ENCODE peak calls at places on chromosomes 2 and 18, in four cellular contexts. T, Y, E and Z are unnamed samples.
A peak's percentile ranks its signal among the peaks of the same experiment; 100 is the strongest.

GRCh38 chr2:157871415-157871814 is 4.7 kb downstream of the ACVR1 start:
- DNase-seq in T (no peak), Y (peak; percentile 21), E (no peak), Z (no peak)

GRCh38 chr2:29295843-29296242 is 180.6 kb downstream of the CLIP4 start:
- DNase-seq in T (no peak), Y (no peak), E (no peak), Z (no peak)

GRCh38 chr18:56702946-56703345 is 51.8 kb downstream of the WDR7 start:
- DNase-seq in T (no peak), Y (peak; percentile 24), E (no peak), Z (peak; percentile 3)

GRCh38 chr2:50039445-50039844 is 885.1 kb upstream of the FSHR start:
- DNase-seq in T (no peak), Y (no peak), E (no peak), Z (no peak)

GRCh38 chr2:215465246-215465645 is 29.4 kb upstream of the FN1 start:
- DNase-seq in T (no peak), Y (no peak), E (no peak), Z (no peak)

GRCh38 chr2:239917957-239918481 is 107.1 kb downstream of the NDUFA10 start:
- DNase-seq in T (no peak), Y (no peak), E (no peak), Z (no peak)

GRCh38 chr2:974054-974453 is 23.4 kb downstream of the SNTG2 start:
- DNase-seq in T (no peak), Y (no peak), E (no peak), Z (no peak)

GRCh38 chr2:109253216-109253615 is 124.2 kb downstream of the SH3RF3 start:
- DNase-seq in T (no peak), Y (no peak), E (no peak), Z (no peak)

GRCh38 chr2:200054681-200055468 is 99.5 kb downstream of the MAIP1 start:
- DNase-seq in T (peak; percentile 59), Y (peak; percentile 47), E (no peak), Z (peak; percentile 18)

GRCh38 chr2:187493877-187494568 is 46.0 kb upstream of the CALCRL start:
- DNase-seq in T (no peak), Y (no peak), E (no peak), Z (no peak)

DNA sequence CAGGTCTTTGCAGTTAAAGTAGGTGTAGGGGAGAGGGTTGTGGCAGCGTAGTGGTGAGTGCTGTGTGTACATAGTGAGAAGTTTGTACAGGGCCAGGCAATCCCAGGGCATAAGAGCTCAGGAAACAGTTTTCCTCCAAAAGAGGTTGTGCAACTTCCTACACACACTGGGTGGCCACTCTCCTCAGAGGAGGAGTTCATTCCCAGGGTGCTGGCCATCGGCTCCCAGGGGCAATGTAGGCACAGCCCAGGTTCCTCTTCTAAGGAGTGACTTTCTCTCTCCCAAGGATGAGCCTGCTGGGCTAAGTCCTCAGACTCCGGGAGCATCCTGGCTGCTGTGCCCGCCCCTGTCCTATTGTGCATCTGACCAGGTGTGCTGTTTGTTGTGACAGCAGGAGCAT is 3.0 kb downstream of the ACOXL start:
- DNase-seq in T (no peak), Y (no peak), E (no peak), Z (no peak)
- H3K4me3 ChIP-seq in T (no peak overlapping the region), Y (no peak overlapping the region), E (no peak overlapping the region), Z (no peak overlapping the region)

DNA sequence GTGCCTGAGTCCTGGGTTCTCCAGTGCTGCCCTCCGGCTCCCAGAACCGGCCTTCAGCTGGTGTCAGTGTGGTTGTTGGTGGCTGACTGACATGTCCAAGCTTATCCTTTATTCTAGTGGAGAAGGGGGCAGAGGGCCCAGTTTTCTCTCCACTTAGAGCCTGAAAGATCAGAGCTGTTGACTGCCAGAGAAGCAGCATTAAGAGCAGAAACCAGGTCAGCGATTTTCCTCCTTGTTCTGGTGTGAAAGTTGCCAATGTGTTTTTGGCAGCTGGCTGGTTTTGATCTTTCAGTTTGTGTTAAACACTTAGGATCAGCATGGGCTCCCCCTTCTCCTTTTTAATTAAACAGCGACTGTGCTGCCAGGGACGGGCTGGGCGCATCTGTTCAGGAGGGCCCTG is 100.9 kb downstream of the ASAP2 start:
- DNase-seq in T (no peak), Y (no peak), E (no peak), Z (no peak)
- H3K9ac ChIP-seq in T (no peak overlapping the region), Y (no peak overlapping the region), E (no peak overlapping the region), Z (no peak overlapping the region)

DNA sequence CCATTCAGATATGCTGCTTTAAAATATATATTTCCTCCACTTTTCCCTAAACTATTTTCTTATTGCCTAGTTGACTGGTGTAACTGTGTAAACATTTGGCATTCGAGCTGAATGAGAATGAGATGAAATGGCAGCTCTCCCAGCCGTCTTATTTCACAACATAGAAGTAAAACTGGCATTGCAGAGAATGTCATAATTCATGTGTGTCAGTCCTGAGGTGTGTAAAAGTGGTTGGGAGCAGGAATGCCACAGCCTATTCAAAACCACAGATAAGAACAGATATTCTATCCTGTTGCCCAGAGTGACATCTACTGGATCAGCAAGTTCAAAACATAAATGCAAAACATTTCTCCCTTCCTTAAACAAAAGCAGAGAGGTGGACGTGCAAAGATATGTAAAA is 565.5 kb upstream of the CHAC2 start:
- DNase-seq in T (no peak), Y (peak; percentile 25), E (no peak), Z (no peak)
- TF ChIP-seq SUZ12 in T (no peak), Y (no peak), E (no peak), Z (no peak)

GRCh38 chr2:107534926-107535325 is 291.8 kb upstream of the RGPD4 start:
- DNase-seq in T (no peak), Y (no peak), E (no peak), Z (no peak)

GRCh38 chr2:107525420-107525819 is 301.3 kb upstream of the RGPD4 start:
- DNase-seq in T (no peak), Y (no peak), E (no peak), Z (no peak)

GRCh38 chr2:107529146-107529545 is 297.5 kb upstream of the RGPD4 start:
- DNase-seq in T (no peak), Y (no peak), E (no peak), Z (no peak)
- H3K4me3 ChIP-seq in T (no peak overlapping the region), Y (no peak overlapping the region), E (no peak overlapping the region), Z (no peak overlapping the region)

GRCh38 chr2:128894896-128895295 is 576.2 kb upstream of the HS6ST1 start:
- DNase-seq in T (no peak), Y (no peak), E (no peak), Z (no peak)
- H3K9ac ChIP-seq in T (no peak overlapping the region), Y (no peak overlapping the region), E (no peak overlapping the region), Z (no peak overlapping the region)

DNA sequence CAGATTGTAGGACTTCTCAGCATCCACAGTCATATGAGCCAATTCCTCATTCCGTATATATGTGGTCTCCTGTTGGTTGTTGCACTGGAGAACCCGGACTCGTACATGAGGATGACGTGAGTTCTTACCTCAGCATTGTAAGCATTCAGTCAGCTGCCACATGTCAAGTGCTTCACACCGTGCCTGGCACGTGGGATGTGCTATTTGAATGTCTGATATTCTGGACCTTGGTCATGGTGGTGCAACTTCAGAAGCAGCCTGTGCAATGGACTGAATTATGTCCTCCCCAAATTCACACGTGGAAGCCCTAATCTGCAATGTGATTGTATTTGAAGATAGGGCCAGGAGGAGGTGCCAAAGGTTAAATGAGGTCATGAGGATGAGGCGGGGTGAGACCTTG is 32.1 kb downstream of the PTGR3 start:
- DNase-seq in T (no peak), Y (no peak), E (no peak), Z (no peak)
- TF ChIP-seq SUZ12 in T (no peak), Y (no peak), E (no peak), Z (no peak)